ENCODE peak calls at places on chromosome 20, in seven cellular contexts. One of them, this sample, is unnamed.

GRCh38 chr20:38418509-38419204 is 16.5 kb downstream of the SNHG17 start:
- DNase-seq in H9: no peak
- DNase-seq in neuronal stem cell: no peak
- DNase-seq in IMR-90: peak; percentile 40
- DNase-seq in H1: no peak
- DNase-seq in mesendoderm: no peak
- DNase-seq in mesenchymal stem cell: peak; percentile 9
- DNase-seq in this sample: no peak

GRCh38 chr20:44776977-44777376 is 31.3 kb downstream of the KCNK15 start:
- DNase-seq in mesendoderm: peak; percentile 56
- DNase-seq in H9: no peak
- DNase-seq in H1: no peak
- DNase-seq in neuronal stem cell: peak; percentile 59
- DNase-seq in mesenchymal stem cell: peak; percentile 30
- DNase-seq in IMR-90: peak; percentile 16
- DNase-seq in this sample: peak; percentile 36

GRCh38 chr20:45300961-45301360 is 5.7 kb upstream of the RBPJL start:
- DNase-seq in mesendoderm: peak; percentile 95
- DNase-seq in neuronal stem cell: no peak
- DNase-seq in IMR-90: peak; percentile 19
- DNase-seq in mesenchymal stem cell: peak; percentile 50
- DNase-seq in H1: no peak
- DNase-seq in H9: peak; percentile 90
- DNase-seq in this sample: no peak

GRCh38 chr20:53839423-53840176 is 230.8 kb downstream of the BCAS1 start:
- DNase-seq in neuronal stem cell: no peak
- DNase-seq in mesenchymal stem cell: no peak
- DNase-seq in H1: no peak
- DNase-seq in H9: no peak
- DNase-seq in IMR-90: no peak
- DNase-seq in mesendoderm: no peak
- DNase-seq in this sample: peak; percentile 31

GRCh38 chr20:44471481-44471882 is 4.2 kb upstream of the TTPAL start:
- DNase-seq in H9: no peak
- DNase-seq in mesenchymal stem cell: peak; percentile 43
- DNase-seq in neuronal stem cell: no peak
- DNase-seq in mesendoderm: peak; percentile 62
- DNase-seq in IMR-90: peak; percentile 44
- DNase-seq in H1: no peak
- DNase-seq in this sample: peak; percentile 45

GRCh38 chr20:46206025-46206424 is 87.9 kb downstream of the CD40 start:
- DNase-seq in neuronal stem cell: no peak
- DNase-seq in H9: no peak
- DNase-seq in IMR-90: peak; percentile 28
- DNase-seq in mesendoderm: no peak
- DNase-seq in H1: no peak
- DNase-seq in mesenchymal stem cell: peak; percentile 57
- DNase-seq in this sample: peak; percentile 42

GRCh38 chr20:52493177-52493711 is 301.7 kb upstream of the ZFP64 start:
- DNase-seq in H1: no peak
- DNase-seq in H9: no peak
- DNase-seq in IMR-90: peak; percentile 36
- DNase-seq in neuronal stem cell: no peak
- DNase-seq in mesenchymal stem cell: peak; percentile 87
- DNase-seq in mesendoderm: no peak
- DNase-seq in this sample: no peak

GRCh38 chr20:2738734-2739398 is 46.3 kb downstream of the EBF4 start:
- DNase-seq in H1: no peak
- DNase-seq in H9: no peak
- DNase-seq in mesendoderm: no peak
- DNase-seq in neuronal stem cell: no peak
- DNase-seq in IMR-90: no peak
- DNase-seq in mesenchymal stem cell: no peak
- DNase-seq in this sample: no peak

GRCh38 chr20:34768105-34768504 is 57.3 kb downstream of the NCOA6 start:
- DNase-seq in IMR-90: peak; percentile 80
- DNase-seq in H1: no peak
- DNase-seq in mesendoderm: no peak
- DNase-seq in neuronal stem cell: no peak
- DNase-seq in mesenchymal stem cell: peak; percentile 64
- DNase-seq in H9: no peak
- DNase-seq in this sample: peak; percentile 60

GRCh38 chr20:31641391-31641790 is 3.7 kb downstream of the COX4I2 start:
- DNase-seq in mesenchymal stem cell: no peak
- DNase-seq in H9: no peak
- DNase-seq in IMR-90: no peak
- DNase-seq in neuronal stem cell: no peak
- DNase-seq in H1: no peak
- DNase-seq in mesendoderm: no peak
- DNase-seq in this sample: no peak

GRCh38 chr20:11499235-11499634 is 418.5 kb upstream of the BTBD3 start:
- DNase-seq in neuronal stem cell: no peak
- DNase-seq in mesendoderm: peak; percentile 4
- DNase-seq in IMR-90: no peak
- DNase-seq in mesenchymal stem cell: no peak
- DNase-seq in H9: no peak
- DNase-seq in H1: no peak
- DNase-seq in this sample: peak; percentile 53

GRCh38 chr20:56631318-56631989 is 2.3 kb downstream of the TFAP2C start:
- DNase-seq in mesendoderm: peak; percentile 30
- DNase-seq in mesenchymal stem cell: no peak
- DNase-seq in H1: no peak
- DNase-seq in IMR-90: no peak
- DNase-seq in neuronal stem cell: no peak
- DNase-seq in H9: no peak
- DNase-seq in this sample: peak; percentile 55

GRCh38 chr20:45456632-45457031 is 12.9 kb upstream of the WFDC2 start:
- DNase-seq in IMR-90: no peak
- DNase-seq in H9: peak; percentile 73
- DNase-seq in neuronal stem cell: peak; percentile 20
- DNase-seq in mesenchymal stem cell: no peak
- DNase-seq in mesendoderm: peak; percentile 78
- DNase-seq in H1: no peak
- DNase-seq in this sample: peak; percentile 54

GRCh38 chr20:17568972-17569471 is 853 bp upstream of the DSTN start:
- DNase-seq in H9: peak; percentile 77
- DNase-seq in H1: peak; percentile 41
- DNase-seq in IMR-90: peak; percentile 99
- DNase-seq in mesenchymal stem cell: peak; percentile 99
- DNase-seq in mesendoderm: peak; percentile 92
- DNase-seq in neuronal stem cell: peak; percentile 40
- DNase-seq in this sample: peak; percentile 97

GRCh38 chr20:50515471-50516106 is 5.4 kb downstream of the PTPN1 start:
- DNase-seq in mesenchymal stem cell: no peak
- DNase-seq in H9: no peak
- DNase-seq in H1: no peak
- DNase-seq in mesendoderm: no peak
- DNase-seq in IMR-90: no peak
- DNase-seq in neuronal stem cell: no peak
- DNase-seq in this sample: no peak

GRCh38 chr20:17169575-17170136 is 57.2 kb upstream of the PCSK2 start:
- DNase-seq in IMR-90: no peak
- DNase-seq in mesenchymal stem cell: no peak
- DNase-seq in neuronal stem cell: no peak
- DNase-seq in H1: no peak
- DNase-seq in mesendoderm: no peak
- DNase-seq in H9: no peak
- DNase-seq in this sample: no peak

GRCh38 chr20:22232473-22232872 is 351.9 kb downstream of the FOXA2 start:
- DNase-seq in mesendoderm: no peak
- DNase-seq in H1: no peak
- DNase-seq in neuronal stem cell: no peak
- DNase-seq in H9: no peak
- DNase-seq in mesenchymal stem cell: no peak
- DNase-seq in IMR-90: no peak
- DNase-seq in this sample: no peak

GRCh38 chr20:19301142-19301541 is 88.7 kb downstream of the SLC24A3 start:
- DNase-seq in mesenchymal stem cell: no peak
- DNase-seq in H1: no peak
- DNase-seq in neuronal stem cell: no peak
- DNase-seq in mesendoderm: no peak
- DNase-seq in H9: no peak
- DNase-seq in IMR-90: no peak
- DNase-seq in this sample: no peak

GRCh38 chr20:15379897-15380296 is 1042.5 kb upstream of the FLRT3 start:
- DNase-seq in H1: no peak
- DNase-seq in neuronal stem cell: no peak
- DNase-seq in mesenchymal stem cell: no peak
- DNase-seq in mesendoderm: peak; percentile 55
- DNase-seq in IMR-90: no peak
- DNase-seq in H9: no peak
- DNase-seq in this sample: peak; percentile 12

GRCh38 chr20:4728121-4728520 is 6.4 kb downstream of the PRND start:
- DNase-seq in IMR-90: peak; percentile 32
- DNase-seq in H1: no peak
- DNase-seq in neuronal stem cell: no peak
- DNase-seq in mesenchymal stem cell: peak; percentile 2
- DNase-seq in H9: no peak
- DNase-seq in mesendoderm: no peak
- DNase-seq in this sample: no peak

GRCh38 chr20:2757001-2757400 is 43.4 kb downstream of the CPXM1 start:
- DNase-seq in mesendoderm: no peak
- DNase-seq in mesenchymal stem cell: no peak
- DNase-seq in IMR-90: no peak
- DNase-seq in H9: no peak
- DNase-seq in neuronal stem cell: no peak
- DNase-seq in H1: no peak
- DNase-seq in this sample: no peak

GRCh38 chr20:2301164-2301622 is 5.4 kb downstream of the TGM3 start:
- DNase-seq in IMR-90: no peak
- DNase-seq in mesendoderm: peak; percentile 34
- DNase-seq in mesenchymal stem cell: peak; percentile 50
- DNase-seq in H9: no peak
- DNase-seq in neuronal stem cell: no peak
- DNase-seq in H1: no peak
- DNase-seq in this sample: peak; percentile 45

GRCh38 chr20:20000223-20000968 is 16.8 kb upstream of the NAA20 start:
- DNase-seq in IMR-90: no peak
- DNase-seq in neuronal stem cell: no peak
- DNase-seq in mesendoderm: no peak
- DNase-seq in mesenchymal stem cell: no peak
- DNase-seq in H1: no peak
- DNase-seq in H9: no peak
- DNase-seq in this sample: no peak

GRCh38 chr20:38804682-38805501 is 605 bp upstream of the PPP1R16B start:
- DNase-seq in neuronal stem cell: peak; percentile 83
- DNase-seq in IMR-90: no peak
- DNase-seq in mesendoderm: peak; percentile 89
- DNase-seq in mesenchymal stem cell: no peak
- DNase-seq in H1: peak; percentile 70
- DNase-seq in H9: peak; percentile 66
- DNase-seq in this sample: no peak

GRCh38 chr20:35474504-35474903 is 19.1 kb downstream of the CEP250 start:
- DNase-seq in H9: no peak
- DNase-seq in mesenchymal stem cell: no peak
- DNase-seq in mesendoderm: no peak
- DNase-seq in neuronal stem cell: no peak
- DNase-seq in IMR-90: no peak
- DNase-seq in H1: no peak
- DNase-seq in this sample: no peak

GRCh38 chr20:3080939-3081388 is 3.6 kb downstream of the AVP start:
- DNase-seq in mesenchymal stem cell: no peak
- DNase-seq in H1: no peak
- DNase-seq in H9: no peak
- DNase-seq in IMR-90: peak; percentile 18
- DNase-seq in mesendoderm: no peak
- DNase-seq in neuronal stem cell: no peak
- DNase-seq in this sample: no peak

GRCh38 chr20:19973920-19974620 is 43.1 kb upstream of the NAA20 start:
- DNase-seq in neuronal stem cell: no peak
- DNase-seq in H1: no peak
- DNase-seq in mesendoderm: no peak
- DNase-seq in mesenchymal stem cell: peak; percentile 87
- DNase-seq in IMR-90: peak; percentile 81
- DNase-seq in H9: no peak
- DNase-seq in this sample: peak; percentile 25

GRCh38 chr20:7667194-7667593 is 273.1 kb downstream of the HAO1 start:
- DNase-seq in H1: no peak
- DNase-seq in mesendoderm: no peak
- DNase-seq in mesenchymal stem cell: no peak
- DNase-seq in H9: no peak
- DNase-seq in neuronal stem cell: no peak
- DNase-seq in IMR-90: no peak
- DNase-seq in this sample: no peak

GRCh38 chr20:58956078-58956477 is 25.0 kb upstream of the NELFCD start:
- DNase-seq in IMR-90: no peak
- DNase-seq in H9: no peak
- DNase-seq in mesendoderm: no peak
- DNase-seq in H1: no peak
- DNase-seq in mesenchymal stem cell: no peak
- DNase-seq in neuronal stem cell: no peak
- DNase-seq in this sample: peak; percentile 93
- H3K23ac ChIP-seq in IMR-90: no peak overlapping the region
- H3K23ac ChIP-seq in H9: no peak overlapping the region
- H3K23ac ChIP-seq in mesendoderm: no peak overlapping the region
- H3K23ac ChIP-seq in H1: no peak overlapping the region
- H3K23ac ChIP-seq in mesenchymal stem cell: no peak overlapping the region
- H3K23ac ChIP-seq in neuronal stem cell: no peak overlapping the region
- H3K23ac ChIP-seq in this sample: no peak overlapping the region

GRCh38 chr20:48632825-48633619 is 194.8 kb downstream of the PREX1 start:
- DNase-seq in IMR-90: no peak
- DNase-seq in mesendoderm: no peak
- DNase-seq in mesenchymal stem cell: no peak
- DNase-seq in neuronal stem cell: no peak
- DNase-seq in H9: no peak
- DNase-seq in H1: no peak
- DNase-seq in this sample: no peak
- H3K23ac ChIP-seq in IMR-90: no peak overlapping the region
- H3K23ac ChIP-seq in mesendoderm: no peak overlapping the region
- H3K23ac ChIP-seq in mesenchymal stem cell: no peak overlapping the region
- H3K23ac ChIP-seq in neuronal stem cell: no peak overlapping the region
- H3K23ac ChIP-seq in H9: no peak overlapping the region
- H3K23ac ChIP-seq in H1: no peak overlapping the region
- H3K23ac ChIP-seq in this sample: no peak overlapping the region

DNA sequence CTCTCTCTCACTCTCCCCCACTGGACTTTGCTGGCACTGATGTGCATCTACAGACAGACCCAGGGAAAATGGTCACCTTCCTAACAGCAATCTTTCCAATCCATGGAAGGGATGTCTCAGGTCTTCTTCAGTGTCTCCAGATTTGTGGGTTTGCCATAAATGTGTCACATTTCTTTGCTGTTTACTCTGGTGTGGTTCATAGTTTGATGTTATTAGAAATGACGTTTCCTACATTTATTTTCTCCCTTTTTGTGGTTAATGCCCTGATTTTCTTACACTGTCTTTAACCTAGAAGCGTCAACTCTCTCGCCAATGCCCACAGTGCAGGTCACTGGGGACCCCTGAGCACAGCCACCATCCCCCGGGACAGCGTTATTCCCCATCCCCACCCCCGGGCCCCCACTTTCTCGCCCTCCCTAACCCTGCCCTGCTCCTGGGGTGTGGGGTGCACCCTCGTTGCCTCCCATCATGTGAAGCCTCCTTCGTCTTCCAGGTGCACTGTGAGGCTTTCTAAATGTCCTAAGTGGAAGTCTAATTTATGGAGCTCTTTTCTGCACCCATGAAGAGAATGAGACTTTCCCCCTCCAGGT is 86.5 kb downstream of the YTHDF1 start:
- DNase-seq in H9: no peak
- DNase-seq in mesenchymal stem cell: no peak
- DNase-seq in IMR-90: no peak
- DNase-seq in mesendoderm: no peak
- DNase-seq in H1: no peak
- DNase-seq in neuronal stem cell: no peak
- DNase-seq in this sample: no peak
- H3K23ac ChIP-seq in H9: no peak overlapping the region
- H3K23ac ChIP-seq in mesenchymal stem cell: no peak overlapping the region
- H3K23ac ChIP-seq in IMR-90: no peak overlapping the region
- H3K23ac ChIP-seq in mesendoderm: no peak overlapping the region
- H3K23ac ChIP-seq in H1: no peak overlapping the region
- H3K23ac ChIP-seq in neuronal stem cell: no peak overlapping the region
- H3K23ac ChIP-seq in this sample: no peak overlapping the region

GRCh38 chr20:37222086-37222485 is 39.5 kb downstream of the GHRH start:
- DNase-seq in mesenchymal stem cell: no peak
- DNase-seq in neuronal stem cell: no peak
- DNase-seq in H1: no peak
- DNase-seq in mesendoderm: no peak
- DNase-seq in H9: no peak
- DNase-seq in IMR-90: no peak
- DNase-seq in this sample: no peak
- H3K23ac ChIP-seq in mesenchymal stem cell: no peak overlapping the region
- H3K23ac ChIP-seq in neuronal stem cell: no peak overlapping the region
- H3K23ac ChIP-seq in H1: no peak overlapping the region
- H3K23ac ChIP-seq in mesendoderm: no peak overlapping the region
- H3K23ac ChIP-seq in H9: no peak overlapping the region
- H3K23ac ChIP-seq in IMR-90: no peak overlapping the region
- H3K23ac ChIP-seq in this sample: no peak overlapping the region

This sample was measured in trophoblast cell.